ENCODE peak calls at places on chromosome 21, in ten cellular contexts. M is ascending aorta; L is T-helper 2 cell; J is pancreas; K is esophagus muscularis mucosa; E is NCI-H2029 treated with DMSO at 0.1 percent for 48 hours; B is stimulated activated CD8-positive, alpha-beta memory T cell treated with anti-CD3 and anti-CD28 coated beads, Interleukin-4, amount 100 ng/mL, for 48 hours; T is NCI-H460; R is B cell; C is OCI-LY7. A is an unnamed sample.

GRCh38 chr21:24995206-24995605 is 612.1 kb downstream of the MRPL39 start:
- DNase-seq in M (no peak), L (no peak), J (no peak), K (no peak), E (no peak), B (no peak), T (no peak), R (no peak), C (no peak), A (no peak)

GRCh38 chr21:38126677-38127271 is 130.0 kb upstream of the KCNJ15 start:
- DNase-seq in M (no peak), L (no peak), J (peak), K (no peak), E (peak), B (peak), T (no peak), R (peak), C (peak), A (no peak)

GRCh38 chr21:41766883-41767605 is at the start of gene RIPK4:
- DNase-seq in M (no peak), L (peak), J (peak), K (no peak), E (peak), B (peak), T (peak), R (peak), C (peak), A (no peak)

GRCh38 chr21:35853321-35853922 is 206.9 kb downstream of the SETD4 start:
- DNase-seq in M (no peak), L (no peak), J (no peak), K (no peak), E (no peak), B (no peak), T (no peak), R (no peak), C (no peak), A (no peak)

GRCh38 chr21:37855568-37856391 is 60.5 kb downstream of the KCNJ6 start:
- DNase-seq in M (no peak), L (no peak), J (no peak), K (no peak), E (no peak), B (no peak), T (no peak), R (no peak), C (no peak), A (no peak)

GRCh38 chr21:26961704-26962103 is 5.2 kb downstream of the ADAMTS5 start:
- DNase-seq in M (no peak), L (no peak), J (no peak), K (no peak), E (no peak), B (no peak), T (peak), R (no peak), C (no peak), A (no peak)

GRCh38 chr21:45091540-45092322 is 17.4 kb downstream of the ADARB1 start:
- DNase-seq in M (no peak), L (no peak), J (no peak), K (no peak), E (no peak), B (no peak), T (no peak), R (no peak), C (no peak), A (no peak)

GRCh38 chr21:36769051-36769867 is 70.3 kb downstream of the SIM2 start:
- DNase-seq in M (no peak), L (no peak), J (no peak), K (no peak), E (peak), B (no peak), T (no peak), R (no peak), C (no peak), A (no peak)

GRCh38 chr21:28196981-28197380 is 795.7 kb downstream of the LTN1 start:
- DNase-seq in M (no peak), L (no peak), J (no peak), K (no peak), E (no peak), B (no peak), T (no peak), R (no peak), C (no peak), A (no peak)